ENCODE peak calls at places on chromosomes 11 and 22, in four cellular contexts. One of them, this sample, is unnamed.

GRCh38 chr11:105937738-105938137 is 84.3 kb downstream of the MSANTD4 start:
- DNase-seq in A549: no peak
- DNase-seq in K562: no peak
- DNase-seq in HepG2: no peak
- DNase-seq in this sample: no peak

GRCh38 chr11:10205928-10206327 is 88.1 kb downstream of the SBF2 start:
- DNase-seq in A549: no peak
- DNase-seq in K562: no peak
- DNase-seq in HepG2: no peak
- DNase-seq in this sample: no peak

GRCh38 chr11:61045271-61045670 is 57.0 kb upstream of the CD5 start:
- DNase-seq in A549: no peak
- DNase-seq in K562: no peak
- DNase-seq in HepG2: no peak
- DNase-seq in this sample: no peak

GRCh38 chr11:36793542-36793926 is 195.5 kb upstream of the RAG2 start:
- DNase-seq in A549: no peak
- DNase-seq in K562: no peak
- DNase-seq in HepG2: no peak
- DNase-seq in this sample: no peak

GRCh38 chr22:47168900-47169800 is 406.7 kb downstream of the TBC1D22A start:
- DNase-seq in A549: peak
- DNase-seq in K562: peak
- DNase-seq in HepG2: peak
- DNase-seq in this sample: peak

GRCh38 chr11:59654893-59655292 is 13.9 kb downstream of the PATL1 start:
- DNase-seq in A549: no peak
- DNase-seq in K562: no peak
- DNase-seq in HepG2: no peak
- DNase-seq in this sample: no peak

GRCh38 chr22:45503071-45503815 is 560 bp downstream of the FBLN1 start:
- DNase-seq in A549: no peak
- DNase-seq in K562: no peak
- DNase-seq in HepG2: no peak
- DNase-seq in this sample: peak

GRCh38 chr22:32868928-32869327 is 67.4 kb downstream of the TIMP3 start:
- DNase-seq in A549: no peak
- DNase-seq in K562: no peak
- DNase-seq in HepG2: no peak
- DNase-seq in this sample: no peak

GRCh38 chr22:47796128-47796908 is 1033.9 kb downstream of the TBC1D22A start:
- DNase-seq in A549: no peak
- DNase-seq in K562: no peak
- DNase-seq in HepG2: no peak
- DNase-seq in this sample: no peak

GRCh38 chr22:48531721-48532435 is 1295.8 kb downstream of the BRD1 start:
- DNase-seq in A549: no peak
- DNase-seq in K562: no peak
- DNase-seq in HepG2: no peak
- DNase-seq in this sample: no peak

GRCh38 chr11:38648597-38648996 is 2050.6 kb upstream of the RAG2 start:
- DNase-seq in A549: no peak
- DNase-seq in K562: no peak
- DNase-seq in HepG2: no peak
- DNase-seq in this sample: no peak

GRCh38 chr11:85740464-85741400 is 54.7 kb upstream of the CCDC89 start:
- DNase-seq in A549: no peak
- DNase-seq in K562: no peak
- DNase-seq in HepG2: no peak
- DNase-seq in this sample: no peak

GRCh38 chr11:36265793-36266628 is 23.2 kb downstream of the COMMD9 start:
- DNase-seq in A549: peak
- DNase-seq in K562: peak
- DNase-seq in HepG2: peak
- DNase-seq in this sample: peak

GRCh38 chr11:86874314-86875056 is 74.1 kb downstream of the PRSS23 start:
- DNase-seq in A549: no peak
- DNase-seq in K562: peak
- DNase-seq in HepG2: no peak
- DNase-seq in this sample: no peak

GRCh38 chr22:21690401-21690801 is 24.6 kb downstream of the PPIL2 start:
- DNase-seq in A549: no peak
- DNase-seq in K562: no peak
- DNase-seq in HepG2: no peak
- DNase-seq in this sample: no peak

GRCh38 chr11:11588243-11588642 is 33.6 kb downstream of the GALNT18 start:
- DNase-seq in A549: no peak
- DNase-seq in K562: no peak
- DNase-seq in HepG2: no peak
- DNase-seq in this sample: no peak

GRCh38 chr22:42367980-42368378 is 64.2 kb downstream of the NFAM1 start:
- DNase-seq in A549: no peak
- DNase-seq in K562: no peak
- DNase-seq in HepG2: no peak
- DNase-seq in this sample: no peak

GRCh38 chr22:49018601-49019000 is 809.1 kb downstream of the BRD1 start:
- DNase-seq in A549: no peak
- DNase-seq in K562: no peak
- DNase-seq in HepG2: no peak
- DNase-seq in this sample: no peak

GRCh38 chr11:119087747-119088241 is 3.1 kb downstream of the HMBS start:
- DNase-seq in A549: no peak
- DNase-seq in K562: peak
- DNase-seq in HepG2: no peak
- DNase-seq in this sample: no peak

GRCh38 chr11:38460901-38461300 is 1862.9 kb upstream of the RAG2 start:
- DNase-seq in A549: no peak
- DNase-seq in K562: no peak
- DNase-seq in HepG2: no peak
- DNase-seq in this sample: no peak

GRCh38 chr22:42937164-42937854 is 77.6 kb downstream of the PACSIN2 start:
- DNase-seq in A549: peak
- DNase-seq in K562: peak
- DNase-seq in HepG2: no peak
- DNase-seq in this sample: no peak

GRCh38 chr11:20397281-20397680 is 9.8 kb downstream of the PRMT3 start:
- DNase-seq in A549: peak
- DNase-seq in K562: peak
- DNase-seq in HepG2: peak
- DNase-seq in this sample: no peak

GRCh38 chr11:58927393-58928081 is 11.8 kb upstream of the GLYATL1 start:
- DNase-seq in A549: no peak
- DNase-seq in K562: no peak
- DNase-seq in HepG2: peak
- DNase-seq in this sample: peak

GRCh38 chr22:48410536-48410935 is 1417.1 kb downstream of the BRD1 start:
- DNase-seq in A549: no peak
- DNase-seq in K562: no peak
- DNase-seq in HepG2: no peak
- DNase-seq in this sample: peak

GRCh38 chr11:62400760-62401159 is 18.1 kb upstream of the SCGB1A1 start:
- DNase-seq in A549: no peak
- DNase-seq in K562: peak
- DNase-seq in HepG2: no peak
- DNase-seq in this sample: no peak

GRCh38 chr22:44658371-44658953 is 43.5 kb upstream of the PRR5 start:
- DNase-seq in A549: no peak
- DNase-seq in K562: no peak
- DNase-seq in HepG2: no peak
- DNase-seq in this sample: no peak

GRCh38 chr11:126790550-126790981 is 210.0 kb downstream of the KIRREL3 start:
- DNase-seq in A549: no peak
- DNase-seq in K562: peak
- DNase-seq in HepG2: no peak
- DNase-seq in this sample: no peak

GRCh38 chr11:64720640-64721358 is 2.2 kb downstream of the NRXN2 start:
- DNase-seq in A549: no peak
- DNase-seq in K562: no peak
- DNase-seq in HepG2: no peak
- DNase-seq in this sample: no peak

GRCh38 chr22:39029227-39029626 is 8.3 kb downstream of the APOBEC3D start:
- DNase-seq in A549: no peak
- DNase-seq in K562: no peak
- DNase-seq in HepG2: no peak
- DNase-seq in this sample: no peak

GRCh38 chr22:38944653-38945052 is 12.8 kb upstream of the APOBEC3A start:
- DNase-seq in A549: no peak
- DNase-seq in K562: no peak
- DNase-seq in HepG2: no peak
- DNase-seq in this sample: no peak

GRCh38 chr22:28773461-28773867 is 969 bp downstream of the CCDC117 start:
- DNase-seq in A549: peak
- DNase-seq in K562: no peak
- DNase-seq in HepG2: no peak
- DNase-seq in this sample: no peak

GRCh38 chr11:102347526-102348331 is 715 bp downstream of the BIRC2 start:
- DNase-seq in A549: no peak
- DNase-seq in K562: peak
- DNase-seq in HepG2: peak
- DNase-seq in this sample: no peak

GRCh38 chr11:57161351-57161750 is 20.4 kb upstream of the LRRC55 start:
- DNase-seq in A549: no peak
- DNase-seq in K562: no peak
- DNase-seq in HepG2: no peak
- DNase-seq in this sample: no peak

GRCh38 chr22:26718905-26719304 is 61.5 kb downstream of the MIAT start:
- DNase-seq in A549: peak
- DNase-seq in K562: no peak
- DNase-seq in HepG2: no peak
- DNase-seq in this sample: no peak

GRCh38 chr11:101759771-101760450 is 154.9 kb upstream of the CEP126 start:
- DNase-seq in A549: peak
- DNase-seq in K562: no peak
- DNase-seq in HepG2: peak
- DNase-seq in this sample: no peak

GRCh38 chr22:36731916-36732315 is 28.4 kb upstream of the CACNG2 start:
- DNase-seq in A549: no peak
- DNase-seq in K562: no peak
- DNase-seq in HepG2: no peak
- DNase-seq in this sample: no peak

GRCh38 chr22:36734171-36735058 is 30.9 kb upstream of the CACNG2 start:
- DNase-seq in A549: no peak
- DNase-seq in K562: no peak
- DNase-seq in HepG2: no peak
- DNase-seq in this sample: no peak

GRCh38 chr22:36730176-36730858 is 26.8 kb upstream of the CACNG2 start:
- DNase-seq in A549: no peak
- DNase-seq in K562: no peak
- DNase-seq in HepG2: no peak
- DNase-seq in this sample: no peak

GRCh38 chr22:36733271-36733670 is 29.7 kb upstream of the CACNG2 start:
- DNase-seq in A549: no peak
- DNase-seq in K562: no peak
- DNase-seq in HepG2: no peak
- DNase-seq in this sample: no peak

DNA sequence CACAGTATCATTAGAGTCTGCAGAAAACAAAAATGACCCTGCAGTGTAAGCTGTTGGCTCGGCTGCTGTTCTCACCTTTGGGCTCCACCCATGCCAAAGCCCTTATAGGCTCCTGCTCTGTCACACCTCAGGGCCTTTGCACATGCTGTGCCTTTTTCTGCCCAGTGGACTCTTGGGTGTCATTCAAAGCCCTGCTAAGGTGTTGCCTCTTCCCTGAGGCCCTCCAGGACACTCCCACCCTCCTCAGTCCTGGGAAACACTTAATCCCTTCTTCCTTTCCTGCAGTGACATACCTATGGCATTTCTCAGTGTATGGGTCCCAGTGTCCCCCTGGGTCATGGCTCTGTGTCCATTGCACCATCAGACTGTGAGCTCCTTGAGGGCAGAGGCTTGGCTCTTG is 29.1 kb upstream of the CACNG2 start:
- DNase-seq in A549: no peak
- DNase-seq in K562: no peak
- DNase-seq in HepG2: no peak
- DNase-seq in this sample: no peak
- TF ChIP-seq RNF2 in A549: no peak
- TF ChIP-seq RNF2 in K562: no peak
- TF ChIP-seq RNF2 in HepG2: no peak
- TF ChIP-seq RNF2 in this sample: no peak

DNA sequence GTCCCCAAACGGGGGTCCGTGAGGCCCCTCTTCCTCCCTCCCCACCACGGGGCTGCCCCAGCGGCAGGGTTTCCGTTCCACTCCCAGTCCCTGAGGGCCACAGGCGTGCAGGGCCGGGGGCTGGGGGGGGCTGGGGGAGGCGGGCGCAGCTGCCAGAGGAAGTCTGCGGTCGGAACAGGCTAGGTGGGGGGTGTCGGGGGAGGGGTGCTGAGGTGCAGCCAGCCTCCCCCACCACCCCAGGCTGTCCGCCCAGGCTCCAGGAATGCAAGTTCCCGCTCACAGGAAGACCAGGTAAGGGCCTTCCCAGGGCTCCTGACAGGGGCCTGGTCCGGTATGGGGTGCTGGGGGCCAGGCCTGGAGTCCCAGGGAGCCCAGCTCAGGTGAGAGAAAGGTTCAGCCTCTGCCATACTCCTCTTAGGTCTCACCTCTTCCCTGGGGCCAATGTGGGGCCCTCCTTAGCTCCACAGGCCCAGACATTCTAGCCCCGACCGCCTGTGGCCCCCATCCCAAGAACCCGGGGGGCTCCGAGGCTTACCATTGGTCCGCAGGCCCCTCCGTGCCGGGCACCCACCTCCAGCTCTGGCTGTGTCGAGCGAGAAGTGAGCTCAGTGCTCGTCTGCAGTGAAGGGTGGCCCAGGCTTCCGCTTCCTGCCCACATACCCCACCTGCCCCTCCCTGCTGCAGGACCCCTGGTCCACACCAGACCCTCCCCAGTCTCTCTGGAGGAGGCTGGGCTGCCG is at the start of gene PTPRCAP:
- DNase-seq in A549: no peak
- DNase-seq in K562: peak
- DNase-seq in HepG2: no peak
- DNase-seq in this sample: peak
- TF ChIP-seq RNF2 in A549: no peak
- TF ChIP-seq RNF2 in K562: no peak
- TF ChIP-seq RNF2 in HepG2: no peak
- TF ChIP-seq RNF2 in this sample: no peak

DNA sequence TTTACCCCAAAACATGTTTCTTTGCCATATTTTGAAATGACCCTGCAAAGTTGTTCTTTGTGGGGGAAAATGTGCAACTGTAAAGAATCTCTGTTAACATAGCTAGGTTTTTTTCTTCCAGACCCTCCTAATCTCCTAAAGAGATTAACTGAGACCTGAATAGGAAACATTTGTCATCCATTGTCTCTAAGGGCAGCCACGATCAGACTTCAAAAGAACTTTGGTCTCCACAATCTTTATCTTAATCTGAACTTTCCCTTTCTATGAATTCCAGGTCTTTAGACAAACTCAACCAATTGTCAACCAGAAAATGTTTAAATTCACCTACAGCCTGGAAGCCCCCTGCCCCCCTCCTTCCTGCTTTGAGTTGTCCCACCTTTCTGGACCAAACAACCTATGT is 4.6 kb upstream of the LGALS12 start:
- DNase-seq in A549: no peak
- DNase-seq in K562: no peak
- DNase-seq in HepG2: no peak
- DNase-seq in this sample: no peak
- TF ChIP-seq RNF2 in A549: no peak
- TF ChIP-seq RNF2 in K562: no peak
- TF ChIP-seq RNF2 in HepG2: no peak
- TF ChIP-seq RNF2 in this sample: no peak

GRCh38 chr11:92266821-92267220 is 42.2 kb downstream of the FAT3 start:
- DNase-seq in A549: no peak
- DNase-seq in K562: no peak
- DNase-seq in HepG2: peak
- DNase-seq in this sample: no peak
- TF ChIP-seq RNF2 in A549: no peak
- TF ChIP-seq RNF2 in K562: no peak
- TF ChIP-seq RNF2 in HepG2: no peak
- TF ChIP-seq RNF2 in this sample: no peak

This sample was measured in H1.